ENCODE peak calls at places on chromosomes 16 and 17, in four cellular contexts. One of them, this sample, is unnamed.

GRCh38 chr17:19311016-19311415 is 51.5 kb downstream of the B9D1 start:
- DNase-seq in uterus: no peak
- DNase-seq in spleen: peak; percentile 10
- DNase-seq in colonic mucosa: no peak
- DNase-seq in this sample: no peak

GRCh38 chr17:73432624-73433190 is 120.9 kb upstream of the CDC42EP4 start:
- DNase-seq in uterus: no peak
- DNase-seq in spleen: no peak
- DNase-seq in colonic mucosa: no peak
- DNase-seq in this sample: no peak

GRCh38 chr17:10117581-10118001 is 80.8 kb downstream of the GAS7 start:
- DNase-seq in uterus: no peak
- DNase-seq in spleen: peak; percentile 87
- DNase-seq in colonic mucosa: no peak
- DNase-seq in this sample: no peak

GRCh38 chr16:75282811-75283281 is 31.4 kb upstream of the BCAR1 start:
- DNase-seq in uterus: no peak
- DNase-seq in spleen: no peak
- DNase-seq in colonic mucosa: no peak
- DNase-seq in this sample: peak; percentile 80

GRCh38 chr16:10957771-10958486 is 13.6 kb downstream of the CLEC16A start:
- DNase-seq in uterus: no peak
- DNase-seq in spleen: no peak
- DNase-seq in colonic mucosa: no peak
- DNase-seq in this sample: no peak

GRCh38 chr16:66954097-66954659 is 6.9 kb upstream of the CES3 start:
- DNase-seq in uterus: peak; percentile 75
- DNase-seq in spleen: no peak
- DNase-seq in colonic mucosa: peak; percentile 94
- DNase-seq in this sample: peak; percentile 62

GRCh38 chr17:44548714-44549230 is 8.5 kb upstream of the FZD2 start:
- DNase-seq in uterus: no peak
- DNase-seq in spleen: no peak
- DNase-seq in colonic mucosa: no peak
- DNase-seq in this sample: no peak

GRCh38 chr16:78842950-78843349 is 743.5 kb downstream of the WWOX start:
- DNase-seq in uterus: no peak
- DNase-seq in spleen: no peak
- DNase-seq in colonic mucosa: no peak
- DNase-seq in this sample: no peak

GRCh38 chr17:32519769-32520701 is 33.2 kb downstream of the CDK5R1 start:
- DNase-seq in uterus: no peak
- DNase-seq in spleen: peak; percentile 87
- DNase-seq in colonic mucosa: peak; percentile 26
- DNase-seq in this sample: no peak

GRCh38 chr17:73064084-73064938 is 28.2 kb downstream of the SLC39A11 start:
- DNase-seq in uterus: no peak
- DNase-seq in spleen: no peak
- DNase-seq in colonic mucosa: no peak
- DNase-seq in this sample: peak; percentile 49

GRCh38 chr17:752620-753219 is 656 bp upstream of the GEMIN4 start:
- DNase-seq in uterus: peak; percentile 78
- DNase-seq in spleen: peak; percentile 86
- DNase-seq in colonic mucosa: peak; percentile 70
- DNase-seq in this sample: peak; percentile 48

GRCh38 chr17:78977681-78977943 is 2.1 kb downstream of the LGALS3BP start:
- DNase-seq in uterus: no peak
- DNase-seq in spleen: no peak
- DNase-seq in colonic mucosa: no peak
- DNase-seq in this sample: no peak

GRCh38 chr16:7014756-7015155 is 317.9 kb upstream of the RBFOX1 start:
- DNase-seq in uterus: no peak
- DNase-seq in spleen: no peak
- DNase-seq in colonic mucosa: no peak
- DNase-seq in this sample: no peak

GRCh38 chr17:49112936-49113335 is 19.6 kb upstream of the B4GALNT2 start:
- DNase-seq in uterus: no peak
- DNase-seq in spleen: no peak
- DNase-seq in colonic mucosa: no peak
- DNase-seq in this sample: no peak

GRCh38 chr16:24999856-25000447 is 15.2 kb downstream of the ARHGAP17 start:
- DNase-seq in uterus: no peak
- DNase-seq in spleen: no peak
- DNase-seq in colonic mucosa: no peak
- DNase-seq in this sample: no peak

GRCh38 chr16:52547001-52547833 is at the start of gene TOX3:
- DNase-seq in uterus: no peak
- DNase-seq in spleen: no peak
- DNase-seq in colonic mucosa: peak; percentile 75
- DNase-seq in this sample: no peak

GRCh38 chr17:72467841-72468653 is 347.2 kb downstream of the SOX9 start:
- DNase-seq in uterus: no peak
- DNase-seq in spleen: peak; percentile 69
- DNase-seq in colonic mucosa: peak; percentile 88
- DNase-seq in this sample: no peak

GRCh38 chr16:81429045-81429521 is 15.5 kb upstream of the CMIP start:
- DNase-seq in uterus: no peak
- DNase-seq in spleen: no peak
- DNase-seq in colonic mucosa: no peak
- DNase-seq in this sample: no peak

GRCh38 chr17:17156107-17156506 is 50.0 kb downstream of the PLD6 start:
- DNase-seq in uterus: no peak
- DNase-seq in spleen: no peak
- DNase-seq in colonic mucosa: no peak
- DNase-seq in this sample: no peak

GRCh38 chr17:17902357-17902756 is 65.6 kb upstream of the SREBF1 start:
- DNase-seq in uterus: no peak
- DNase-seq in spleen: no peak
- DNase-seq in colonic mucosa: no peak
- DNase-seq in this sample: no peak

GRCh38 chr16:66522816-66523590 is 26.9 kb downstream of the TK2 start:
- DNase-seq in uterus: no peak
- DNase-seq in spleen: no peak
- DNase-seq in colonic mucosa: no peak
- DNase-seq in this sample: no peak

GRCh38 chr16:50407351-50407750 is 38.6 kb upstream of the BRD7 start:
- DNase-seq in uterus: no peak
- DNase-seq in spleen: no peak
- DNase-seq in colonic mucosa: no peak
- DNase-seq in this sample: no peak

GRCh38 chr16:4114257-4115208 is 1.7 kb downstream of the ADCY9 start:
- DNase-seq in uterus: no peak
- DNase-seq in spleen: peak; percentile 80
- DNase-seq in colonic mucosa: no peak
- DNase-seq in this sample: peak; percentile 56

GRCh38 chr16:4115209-4115940 is 867 bp downstream of the ADCY9 start:
- DNase-seq in uterus: peak; percentile 50
- DNase-seq in spleen: peak; percentile 89
- DNase-seq in colonic mucosa: peak; percentile 51
- DNase-seq in this sample: no peak

GRCh38 chr16:4116328-4117249 is at the start of gene ADCY9:
- DNase-seq in uterus: peak; percentile 77
- DNase-seq in spleen: peak; percentile 94
- DNase-seq in colonic mucosa: peak; percentile 73
- DNase-seq in this sample: peak; percentile 62

GRCh38 chr16:4117250-4117578 is 972 bp upstream of the ADCY9 start:
- DNase-seq in uterus: no peak
- DNase-seq in spleen: peak; percentile 71
- DNase-seq in colonic mucosa: no peak
- DNase-seq in this sample: no peak

DNA sequence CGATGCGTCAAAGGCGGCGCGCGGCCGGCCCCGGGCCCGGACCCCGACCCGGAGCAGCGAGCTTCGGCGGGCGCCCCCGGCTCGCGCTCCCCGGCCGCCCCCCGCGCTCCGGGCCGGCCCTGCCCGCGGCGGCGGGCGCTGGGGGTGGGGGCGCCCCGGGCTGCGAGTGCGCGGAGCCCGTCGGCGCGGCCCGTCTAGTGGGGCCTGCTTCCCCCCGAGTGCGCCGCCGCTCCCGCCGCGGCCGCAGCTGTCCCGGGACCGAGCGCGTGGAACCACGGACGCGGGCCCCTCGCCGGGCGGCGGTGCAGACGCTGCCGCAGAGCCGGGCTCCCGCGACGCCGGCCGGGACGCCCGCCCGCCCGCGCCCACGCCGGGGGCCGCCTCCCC is 308 bp downstream of the ADCY9 start:
- DNase-seq in uterus: no peak
- DNase-seq in spleen: no peak
- DNase-seq in colonic mucosa: no peak
- DNase-seq in this sample: no peak
- H3K27ac ChIP-seq in uterus: peak overlapping the region; percentile 85
- H3K27ac ChIP-seq in spleen: no peak overlapping the region
- H3K27ac ChIP-seq in colonic mucosa: no peak overlapping the region
- H3K27ac ChIP-seq in this sample: peak overlapping the region; percentile 49

DNA sequence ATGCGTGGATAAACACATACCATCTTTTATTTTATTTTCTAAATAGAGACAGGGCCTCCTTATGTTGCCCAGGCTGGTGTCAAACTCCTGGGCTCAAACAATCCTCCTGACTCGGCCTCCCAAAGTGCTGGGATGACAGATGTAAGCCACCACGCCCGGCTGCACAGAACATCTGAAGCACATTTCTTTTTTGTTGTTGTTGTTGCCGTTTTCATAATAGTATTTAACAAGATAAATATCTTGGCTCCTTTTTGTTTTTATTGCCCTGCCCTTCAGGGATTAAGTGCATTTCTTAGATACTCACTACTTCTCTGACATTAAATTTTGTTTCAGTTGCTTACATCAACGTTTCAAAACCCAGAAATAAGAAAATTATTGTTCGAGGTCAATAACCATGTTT is 37.4 kb downstream of the ANKRD11 start:
- DNase-seq in uterus: no peak
- DNase-seq in spleen: no peak
- DNase-seq in colonic mucosa: no peak
- DNase-seq in this sample: no peak
- H3K4me3 ChIP-seq in uterus: no peak overlapping the region
- H3K4me3 ChIP-seq in spleen: no peak overlapping the region
- H3K4me3 ChIP-seq in colonic mucosa: no peak overlapping the region
- H3K4me3 ChIP-seq in this sample: no peak overlapping the region

GRCh38 chr17:77377836-77378235 is 237.1 kb downstream of the SEC14L1 start:
- DNase-seq in uterus: no peak
- DNase-seq in spleen: no peak
- DNase-seq in colonic mucosa: no peak
- DNase-seq in this sample: no peak
- H3K27ac ChIP-seq in uterus: peak overlapping the region; percentile 97
- H3K27ac ChIP-seq in spleen: peak overlapping the region; percentile 91
- H3K27ac ChIP-seq in colonic mucosa: peak overlapping the region; percentile 87
- H3K27ac ChIP-seq in this sample: no peak overlapping the region

GRCh38 chr17:58755269-58755576 is 431 bp upstream of the PPM1E start:
- DNase-seq in uterus: no peak
- DNase-seq in spleen: no peak
- DNase-seq in colonic mucosa: no peak
- DNase-seq in this sample: no peak

GRCh38 chr17:58758890-58759289 is 3.2 kb downstream of the PPM1E start:
- DNase-seq in uterus: no peak
- DNase-seq in spleen: no peak
- DNase-seq in colonic mucosa: no peak
- DNase-seq in this sample: no peak

GRCh38 chr17:58755577-58756245 is at the start of gene PPM1E:
- DNase-seq in uterus: peak; percentile 30
- DNase-seq in spleen: peak; percentile 86
- DNase-seq in colonic mucosa: peak; percentile 19
- DNase-seq in this sample: peak; percentile 68

GRCh38 chr17:58756246-58757161 is 850 bp downstream of the PPM1E start:
- DNase-seq in uterus: no peak
- DNase-seq in spleen: no peak
- DNase-seq in colonic mucosa: no peak
- DNase-seq in this sample: peak; percentile 36

GRCh38 chr17:58757162-58757613 is 1.5 kb downstream of the PPM1E start:
- DNase-seq in uterus: no peak
- DNase-seq in spleen: no peak
- DNase-seq in colonic mucosa: no peak
- DNase-seq in this sample: no peak
- H3K4me3 ChIP-seq in uterus: no peak overlapping the region
- H3K4me3 ChIP-seq in spleen: peak overlapping the region; percentile 48
- H3K4me3 ChIP-seq in colonic mucosa: no peak overlapping the region
- H3K4me3 ChIP-seq in this sample: peak overlapping the region; percentile 74

GRCh38 chr16:87952751-87953150 is 1.5 kb downstream of the BANP start:
- DNase-seq in uterus: no peak
- DNase-seq in spleen: no peak
- DNase-seq in colonic mucosa: no peak
- DNase-seq in this sample: no peak
- H3K27ac ChIP-seq in uterus: no peak overlapping the region
- H3K27ac ChIP-seq in spleen: peak overlapping the region; percentile 96
- H3K27ac ChIP-seq in colonic mucosa: no peak overlapping the region
- H3K27ac ChIP-seq in this sample: no peak overlapping the region

This sample was measured in dorsolateral prefrontal cortex.